ENCODE peak calls at places on chromosomes 12 and 14, in ten cellular contexts. One of them, this sample, is unnamed.

GRCh38 chr14:106605548-106606448 is 1079.4 kb downstream of the TMEM121 start:
- DNase-seq in testis: peak
- DNase-seq in A549: no peak
- DNase-seq in body of pancreas: peak
- DNase-seq in Peyer's patch: peak
- DNase-seq in heart left ventricle: no peak
- DNase-seq in endothelial cell of umbilical vein: no peak
- DNase-seq in erythroblast: peak
- DNase-seq in ovary: no peak
- DNase-seq in esophagus squamous epithelium: peak
- DNase-seq in this sample: peak

GRCh38 chr12:7376196-7376595 is 67.8 kb downstream of the CD163L1 start:
- DNase-seq in testis: no peak
- DNase-seq in A549: no peak
- DNase-seq in body of pancreas: no peak
- DNase-seq in Peyer's patch: no peak
- DNase-seq in heart left ventricle: no peak
- DNase-seq in endothelial cell of umbilical vein: peak
- DNase-seq in erythroblast: no peak
- DNase-seq in ovary: no peak
- DNase-seq in esophagus squamous epithelium: no peak
- DNase-seq in this sample: no peak

GRCh38 chr14:68797180-68797670 is 4.4 kb upstream of the ZFP36L1 start:
- DNase-seq in testis: peak
- DNase-seq in A549: no peak
- DNase-seq in body of pancreas: no peak
- DNase-seq in Peyer's patch: peak
- DNase-seq in heart left ventricle: peak
- DNase-seq in endothelial cell of umbilical vein: no peak
- DNase-seq in erythroblast: peak
- DNase-seq in ovary: no peak
- DNase-seq in esophagus squamous epithelium: no peak
- DNase-seq in this sample: no peak

GRCh38 chr14:101334656-101335055 is 226.6 kb upstream of the DIO3 start:
- DNase-seq in testis: no peak
- DNase-seq in A549: no peak
- DNase-seq in body of pancreas: no peak
- DNase-seq in Peyer's patch: no peak
- DNase-seq in heart left ventricle: no peak
- DNase-seq in endothelial cell of umbilical vein: no peak
- DNase-seq in erythroblast: no peak
- DNase-seq in ovary: no peak
- DNase-seq in esophagus squamous epithelium: no peak
- DNase-seq in this sample: no peak

GRCh38 chr14:103317976-103318580 is 16.0 kb upstream of the EIF5 start:
- DNase-seq in testis: no peak
- DNase-seq in A549: no peak
- DNase-seq in body of pancreas: no peak
- DNase-seq in Peyer's patch: no peak
- DNase-seq in heart left ventricle: no peak
- DNase-seq in endothelial cell of umbilical vein: no peak
- DNase-seq in erythroblast: no peak
- DNase-seq in ovary: no peak
- DNase-seq in esophagus squamous epithelium: no peak
- DNase-seq in this sample: peak

GRCh38 chr12:54602661-54603060 is 14.2 kb upstream of the PPP1R1A start:
- DNase-seq in testis: no peak
- DNase-seq in A549: no peak
- DNase-seq in body of pancreas: no peak
- DNase-seq in Peyer's patch: no peak
- DNase-seq in heart left ventricle: no peak
- DNase-seq in endothelial cell of umbilical vein: no peak
- DNase-seq in erythroblast: no peak
- DNase-seq in ovary: no peak
- DNase-seq in esophagus squamous epithelium: no peak
- DNase-seq in this sample: no peak

GRCh38 chr14:101636081-101636560 is 74.8 kb downstream of the DIO3 start:
- DNase-seq in testis: no peak
- DNase-seq in A549: no peak
- DNase-seq in body of pancreas: no peak
- DNase-seq in Peyer's patch: no peak
- DNase-seq in heart left ventricle: no peak
- DNase-seq in endothelial cell of umbilical vein: no peak
- DNase-seq in erythroblast: no peak
- DNase-seq in ovary: no peak
- DNase-seq in esophagus squamous epithelium: no peak
- DNase-seq in this sample: peak

GRCh38 chr12:14454098-14454907 is 88.8 kb downstream of the ATF7IP start:
- DNase-seq in testis: peak
- DNase-seq in A549: peak
- DNase-seq in body of pancreas: no peak
- DNase-seq in Peyer's patch: no peak
- DNase-seq in heart left ventricle: no peak
- DNase-seq in endothelial cell of umbilical vein: peak
- DNase-seq in erythroblast: peak
- DNase-seq in ovary: no peak
- DNase-seq in esophagus squamous epithelium: no peak
- DNase-seq in this sample: peak

GRCh38 chr12:27335364-27336145 is 2.9 kb downstream of the BMAL2 start:
- DNase-seq in testis: no peak
- DNase-seq in A549: no peak
- DNase-seq in body of pancreas: peak
- DNase-seq in Peyer's patch: no peak
- DNase-seq in heart left ventricle: no peak
- DNase-seq in endothelial cell of umbilical vein: no peak
- DNase-seq in erythroblast: no peak
- DNase-seq in ovary: no peak
- DNase-seq in esophagus squamous epithelium: no peak
- DNase-seq in this sample: no peak

GRCh38 chr12:93785262-93786010 is 108.3 kb downstream of the CRADD start:
- DNase-seq in testis: peak
- DNase-seq in A549: peak
- DNase-seq in body of pancreas: peak
- DNase-seq in Peyer's patch: peak
- DNase-seq in heart left ventricle: peak
- DNase-seq in endothelial cell of umbilical vein: peak
- DNase-seq in erythroblast: no peak
- DNase-seq in ovary: peak
- DNase-seq in esophagus squamous epithelium: no peak
- DNase-seq in this sample: peak

GRCh38 chr12:49873361-49873934 is 30.3 kb downstream of the FAIM2 start:
- DNase-seq in testis: no peak
- DNase-seq in A549: no peak
- DNase-seq in body of pancreas: no peak
- DNase-seq in Peyer's patch: peak
- DNase-seq in heart left ventricle: no peak
- DNase-seq in endothelial cell of umbilical vein: no peak
- DNase-seq in erythroblast: no peak
- DNase-seq in ovary: no peak
- DNase-seq in esophagus squamous epithelium: no peak
- DNase-seq in this sample: no peak

GRCh38 chr14:68551045-68551683 is 241.7 kb downstream of the ZFP36L1 start:
- DNase-seq in testis: no peak
- DNase-seq in A549: no peak
- DNase-seq in body of pancreas: no peak
- DNase-seq in Peyer's patch: no peak
- DNase-seq in heart left ventricle: no peak
- DNase-seq in endothelial cell of umbilical vein: no peak
- DNase-seq in erythroblast: no peak
- DNase-seq in ovary: no peak
- DNase-seq in esophagus squamous epithelium: no peak
- DNase-seq in this sample: no peak

GRCh38 chr12:18799561-18799960 is 61.6 kb downstream of the CAPZA3 start:
- DNase-seq in testis: no peak
- DNase-seq in A549: no peak
- DNase-seq in body of pancreas: no peak
- DNase-seq in Peyer's patch: no peak
- DNase-seq in heart left ventricle: no peak
- DNase-seq in endothelial cell of umbilical vein: peak
- DNase-seq in erythroblast: no peak
- DNase-seq in ovary: no peak
- DNase-seq in esophagus squamous epithelium: no peak
- DNase-seq in this sample: no peak

GRCh38 chr14:93430319-93430801 is 379 bp upstream of the UNC79 start:
- DNase-seq in testis: peak
- DNase-seq in A549: no peak
- DNase-seq in body of pancreas: peak
- DNase-seq in Peyer's patch: no peak
- DNase-seq in heart left ventricle: no peak
- DNase-seq in endothelial cell of umbilical vein: no peak
- DNase-seq in erythroblast: no peak
- DNase-seq in ovary: no peak
- DNase-seq in esophagus squamous epithelium: no peak
- DNase-seq in this sample: no peak

GRCh38 chr14:48937796-48938195 is 648.4 kb downstream of the RPS29 start:
- DNase-seq in testis: no peak
- DNase-seq in A549: no peak
- DNase-seq in body of pancreas: no peak
- DNase-seq in Peyer's patch: no peak
- DNase-seq in heart left ventricle: no peak
- DNase-seq in endothelial cell of umbilical vein: peak
- DNase-seq in erythroblast: no peak
- DNase-seq in ovary: no peak
- DNase-seq in esophagus squamous epithelium: no peak
- DNase-seq in this sample: no peak

GRCh38 chr12:119850330-119850729 is 26.8 kb downstream of the CIT start:
- DNase-seq in testis: no peak
- DNase-seq in A549: no peak
- DNase-seq in body of pancreas: no peak
- DNase-seq in Peyer's patch: no peak
- DNase-seq in heart left ventricle: no peak
- DNase-seq in endothelial cell of umbilical vein: no peak
- DNase-seq in erythroblast: no peak
- DNase-seq in ovary: no peak
- DNase-seq in esophagus squamous epithelium: no peak
- DNase-seq in this sample: no peak

GRCh38 chr12:52521581-52522266 is 1.5 kb upstream of the KRT5 start:
- DNase-seq in testis: no peak
- DNase-seq in A549: no peak
- DNase-seq in body of pancreas: no peak
- DNase-seq in Peyer's patch: peak
- DNase-seq in heart left ventricle: no peak
- DNase-seq in endothelial cell of umbilical vein: no peak
- DNase-seq in erythroblast: no peak
- DNase-seq in ovary: no peak
- DNase-seq in esophagus squamous epithelium: no peak
- DNase-seq in this sample: no peak

GRCh38 chr12:44036875-44037443 is 201.1 kb downstream of the TMEM117 start:
- DNase-seq in testis: no peak
- DNase-seq in A549: no peak
- DNase-seq in body of pancreas: no peak
- DNase-seq in Peyer's patch: no peak
- DNase-seq in heart left ventricle: no peak
- DNase-seq in endothelial cell of umbilical vein: no peak
- DNase-seq in erythroblast: no peak
- DNase-seq in ovary: no peak
- DNase-seq in esophagus squamous epithelium: no peak
- DNase-seq in this sample: no peak
- TF ChIP-seq POLR2A in testis: no peak
- TF ChIP-seq POLR2A in A549: no peak
- TF ChIP-seq POLR2A in body of pancreas: no peak
- TF ChIP-seq POLR2A in Peyer's patch: no peak
- TF ChIP-seq POLR2A in heart left ventricle: no peak
- TF ChIP-seq POLR2A in endothelial cell of umbilical vein: no peak
- TF ChIP-seq POLR2A in erythroblast: no peak
- TF ChIP-seq POLR2A in ovary: no peak
- TF ChIP-seq POLR2A in esophagus squamous epithelium: no peak
- TF ChIP-seq POLR2A in this sample: no peak

GRCh38 chr12:115918763-115919162 is 358.7 kb downstream of the MED13L start:
- DNase-seq in testis: no peak
- DNase-seq in A549: no peak
- DNase-seq in body of pancreas: no peak
- DNase-seq in Peyer's patch: no peak
- DNase-seq in heart left ventricle: no peak
- DNase-seq in endothelial cell of umbilical vein: no peak
- DNase-seq in erythroblast: no peak
- DNase-seq in ovary: no peak
- DNase-seq in esophagus squamous epithelium: no peak
- DNase-seq in this sample: peak

GRCh38 chr12:115922952-115923564 is 354.4 kb downstream of the MED13L start:
- DNase-seq in testis: no peak
- DNase-seq in A549: peak
- DNase-seq in body of pancreas: no peak
- DNase-seq in Peyer's patch: no peak
- DNase-seq in heart left ventricle: no peak
- DNase-seq in endothelial cell of umbilical vein: no peak
- DNase-seq in erythroblast: peak
- DNase-seq in ovary: no peak
- DNase-seq in esophagus squamous epithelium: no peak
- DNase-seq in this sample: peak

GRCh38 chr12:115920395-115921183 is 356.9 kb downstream of the MED13L start:
- DNase-seq in testis: no peak
- DNase-seq in A549: no peak
- DNase-seq in body of pancreas: no peak
- DNase-seq in Peyer's patch: no peak
- DNase-seq in heart left ventricle: no peak
- DNase-seq in endothelial cell of umbilical vein: no peak
- DNase-seq in erythroblast: no peak
- DNase-seq in ovary: no peak
- DNase-seq in esophagus squamous epithelium: no peak
- DNase-seq in this sample: no peak

GRCh38 chr12:115926037-115926670 is 351.3 kb downstream of the MED13L start:
- DNase-seq in testis: no peak
- DNase-seq in A549: no peak
- DNase-seq in body of pancreas: no peak
- DNase-seq in Peyer's patch: no peak
- DNase-seq in heart left ventricle: no peak
- DNase-seq in endothelial cell of umbilical vein: no peak
- DNase-seq in erythroblast: no peak
- DNase-seq in ovary: no peak
- DNase-seq in esophagus squamous epithelium: no peak
- DNase-seq in this sample: no peak

GRCh38 chr12:115923851-115924250 is 353.6 kb downstream of the MED13L start:
- DNase-seq in testis: no peak
- DNase-seq in A549: no peak
- DNase-seq in body of pancreas: no peak
- DNase-seq in Peyer's patch: no peak
- DNase-seq in heart left ventricle: no peak
- DNase-seq in endothelial cell of umbilical vein: no peak
- DNase-seq in erythroblast: no peak
- DNase-seq in ovary: no peak
- DNase-seq in esophagus squamous epithelium: no peak
- DNase-seq in this sample: no peak
- TF ChIP-seq POLR2A in testis: no peak
- TF ChIP-seq POLR2A in A549: no peak
- TF ChIP-seq POLR2A in body of pancreas: no peak
- TF ChIP-seq POLR2A in Peyer's patch: no peak
- TF ChIP-seq POLR2A in heart left ventricle: no peak
- TF ChIP-seq POLR2A in endothelial cell of umbilical vein: no peak
- TF ChIP-seq POLR2A in erythroblast: no peak
- TF ChIP-seq POLR2A in ovary: no peak
- TF ChIP-seq POLR2A in esophagus squamous epithelium: no peak
- TF ChIP-seq POLR2A in this sample: no peak

GRCh38 chr12:122974274-122974891 is 661 bp upstream of the OGFOD2 start:
- DNase-seq in testis: peak
- DNase-seq in A549: peak
- DNase-seq in body of pancreas: peak
- DNase-seq in Peyer's patch: peak
- DNase-seq in heart left ventricle: peak
- DNase-seq in endothelial cell of umbilical vein: peak
- DNase-seq in erythroblast: peak
- DNase-seq in ovary: peak
- DNase-seq in esophagus squamous epithelium: peak
- DNase-seq in this sample: peak
- TF ChIP-seq POLR2A in testis: no peak
- TF ChIP-seq POLR2A in A549: peak
- TF ChIP-seq POLR2A in body of pancreas: no peak
- TF ChIP-seq POLR2A in Peyer's patch: peak
- TF ChIP-seq POLR2A in heart left ventricle: no peak
- TF ChIP-seq POLR2A in endothelial cell of umbilical vein: no peak
- TF ChIP-seq POLR2A in erythroblast: peak
- TF ChIP-seq POLR2A in ovary: no peak
- TF ChIP-seq POLR2A in esophagus squamous epithelium: no peak
- TF ChIP-seq POLR2A in this sample: peak

GRCh38 chr12:43233861-43234260 is 318.1 kb downstream of the ADAMTS20 start:
- DNase-seq in testis: no peak
- DNase-seq in A549: no peak
- DNase-seq in body of pancreas: no peak
- DNase-seq in Peyer's patch: no peak
- DNase-seq in heart left ventricle: no peak
- DNase-seq in endothelial cell of umbilical vein: no peak
- DNase-seq in erythroblast: no peak
- DNase-seq in ovary: no peak
- DNase-seq in esophagus squamous epithelium: no peak
- DNase-seq in this sample: no peak
- TF ChIP-seq POLR2A in testis: no peak
- TF ChIP-seq POLR2A in A549: no peak
- TF ChIP-seq POLR2A in body of pancreas: no peak
- TF ChIP-seq POLR2A in Peyer's patch: no peak
- TF ChIP-seq POLR2A in heart left ventricle: no peak
- TF ChIP-seq POLR2A in endothelial cell of umbilical vein: no peak
- TF ChIP-seq POLR2A in erythroblast: no peak
- TF ChIP-seq POLR2A in ovary: no peak
- TF ChIP-seq POLR2A in esophagus squamous epithelium: no peak
- TF ChIP-seq POLR2A in this sample: no peak

This sample was measured in NB4.